ENCODE peak calls at places on chromosomes 5 and 9, in seven cellular contexts. N, F, U, W, S, I and L are unnamed samples.

GRCh38 chr5:116759860-116760644 is 185.4 kb upstream of the SEMA6A start:
- DNase-seq in N (no peak), F (no peak), U (peak; percentile 85), W (no peak), S (peak; percentile 85), I (no peak), L (no peak)

GRCh38 chr5:83244516-83244915 is 167.2 kb downstream of the XRCC4 start:
- DNase-seq in N (no peak), F (no peak), U (no peak), W (no peak), S (no peak), I (peak; percentile 19), L (no peak)

GRCh38 chr9:95495988-95496387 is 20.8 kb downstream of the PTCH1 start:
- DNase-seq in N (no peak), F (no peak), U (no peak), W (no peak), S (peak; percentile 49), I (no peak), L (peak; percentile 34)

GRCh38 chr9:35760651-35761050 is 6.6 kb upstream of the MSMP start:
- DNase-seq in N (no peak), F (no peak), U (no peak), W (peak; percentile 41), S (no peak), I (peak; percentile 36), L (no peak)

GRCh38 chr5:132134384-132134783 is 60.8 kb downstream of the CSF2 start:
- DNase-seq in N (no peak), F (peak; percentile 22), U (no peak), W (peak; percentile 23), S (no peak), I (peak; percentile 48), L (no peak)

GRCh38 chr5:154494036-154494435 is 16.0 kb upstream of the HAND1 start:
- DNase-seq in N (no peak), F (no peak), U (no peak), W (no peak), S (no peak), I (no peak), L (no peak)

GRCh38 chr5:116930628-116931027 is 356.0 kb upstream of the SEMA6A start:
- DNase-seq in N (no peak), F (no peak), U (no peak), W (no peak), S (no peak), I (no peak), L (no peak)

GRCh38 chr5:163727028-163727427 is 221.6 kb downstream of the MAT2B start:
- DNase-seq in N (no peak), F (no peak), U (no peak), W (no peak), S (no peak), I (no peak), L (no peak)